ENCODE peak calls at places on chromosome 2, in five cellular contexts. Y, W, X, F and J are unnamed samples.

GRCh38 chr2:54106631-54107454 is 8.6 kb upstream of the ACYP2 start:
- DNase-seq in Y (no peak), W (no peak), X (peak), F (no peak), J (no peak)

GRCh38 chr2:99386011-99386410 is 48.8 kb downstream of the EIF5B start:
- DNase-seq in Y (no peak), W (no peak), X (peak), F (no peak), J (no peak)

GRCh38 chr2:185689906-185690539 is 48.6 kb upstream of the FSIP2 start:
- DNase-seq in Y (no peak), W (no peak), X (no peak), F (no peak), J (no peak)

GRCh38 chr2:62871506-62871905 is 166.0 kb downstream of the EHBP1 start:
- DNase-seq in Y (no peak), W (no peak), X (no peak), F (no peak), J (no peak)

GRCh38 chr2:229270551-229271410 is at the start of gene PID1:
- DNase-seq in Y (peak), W (peak), X (no peak), F (no peak), J (peak)

GRCh38 chr2:192886636-192887035 is 691.9 kb upstream of the TMEFF2 start:
- DNase-seq in Y (no peak), W (no peak), X (no peak), F (no peak), J (no peak)

GRCh38 chr2:79580175-79580574 is 67.3 kb downstream of the CTNNA2 start:
- DNase-seq in Y (no peak), W (no peak), X (no peak), F (no peak), J (no peak)

GRCh38 chr2:85659324-85659981 is 8.5 kb downstream of the SFTPB start:
- DNase-seq in Y (no peak), W (no peak), X (no peak), F (no peak), J (peak)

GRCh38 chr2:222802502-222803196 is 58.2 kb upstream of the ACSL3 start:
- DNase-seq in Y (no peak), W (no peak), X (no peak), F (no peak), J (no peak)

GRCh38 chr2:148903946-148904345 is 28.9 kb downstream of the KIF5C start:
- DNase-seq in Y (no peak), W (no peak), X (no peak), F (no peak), J (no peak)

GRCh38 chr2:174666786-174667369 is 69.3 kb upstream of the WIPF1 start:
- DNase-seq in Y (no peak), W (no peak), X (no peak), F (no peak), J (no peak)

GRCh38 chr2:96537066-96537733 is 648 bp downstream of the ARID5A start:
- DNase-seq in Y (peak), W (peak), X (peak), F (no peak), J (peak)

GRCh38 chr2:44952143-44952805 is 10.8 kb downstream of the SIX3 start:
- DNase-seq in Y (no peak), W (no peak), X (no peak), F (no peak), J (no peak)

GRCh38 chr2:152925540-152926448 is 207.4 kb downstream of the ARL6IP6 start:
- DNase-seq in Y (peak), W (no peak), X (no peak), F (no peak), J (peak)

GRCh38 chr2:37870829-37871228 is 54.3 kb upstream of the RMDN2 start:
- DNase-seq in Y (no peak), W (no peak), X (no peak), F (no peak), J (no peak)

GRCh38 chr2:281381-281780 is 6.5 kb downstream of the ALKAL2 start:
- DNase-seq in Y (no peak), W (no peak), X (no peak), F (no peak), J (no peak)

GRCh38 chr2:216312441-216312840 is 59.8 kb downstream of the MARCHF4 start:
- DNase-seq in Y (no peak), W (no peak), X (peak), F (no peak), J (no peak)

GRCh38 chr2:180938419-180938818 is 42.0 kb upstream of the UBE2E3 start:
- DNase-seq in Y (no peak), W (no peak), X (peak), F (no peak), J (no peak)